ENCODE peak calls at places on chromosome 2, in seven cellular contexts. C, B, E, N, O, M and L are unnamed samples.

GRCh38 chr2:205511666-205512065 is 170.6 kb upstream of the NRP2 start:
- DNase-seq in C (no peak), B (no peak), E (no peak), N (no peak), O (no peak), M (no peak), L (no peak)

GRCh38 chr2:119289093-119289492 is 65.5 kb downstream of the STEAP3 start:
- DNase-seq in C (no peak), B (no peak), E (no peak), N (no peak), O (no peak), M (no peak), L (no peak)

GRCh38 chr2:53740170-53740569 is 27.4 kb upstream of the CHAC2 start:
- DNase-seq in C (peak; percentile 49), B (no peak), E (peak; percentile 42), N (no peak), O (peak; percentile 40), M (no peak), L (peak; percentile 15)

GRCh38 chr2:239357954-239358754 is 42.7 kb downstream of the HDAC4 start:
- DNase-seq in C (peak; percentile 77), B (no peak), E (no peak), N (no peak), O (no peak), M (no peak), L (no peak)

GRCh38 chr2:16243411-16243996 is 303.2 kb downstream of the MYCN start:
- DNase-seq in C (no peak), B (no peak), E (no peak), N (no peak), O (no peak), M (no peak), L (no peak)

GRCh38 chr2:230885467-230886130 is 20.9 kb downstream of the ITM2C start:
- DNase-seq in C (peak; percentile 34), B (peak; percentile 62), E (peak; percentile 85), N (no peak), O (no peak), M (peak; percentile 66), L (no peak)

GRCh38 chr2:69965756-69966447 is 4.5 kb upstream of the ASPRV1 start:
- DNase-seq in C (no peak), B (no peak), E (no peak), N (no peak), O (no peak), M (no peak), L (peak; percentile 13)

GRCh38 chr2:105521616-105522015 is 122.8 kb upstream of the FHL2 start:
- DNase-seq in C (no peak), B (no peak), E (no peak), N (no peak), O (no peak), M (no peak), L (peak; percentile 59)

GRCh38 chr2:46893231-46893943 is 22.2 kb downstream of the MCFD2 start:
- DNase-seq in C (peak; percentile 60), B (no peak), E (no peak), N (no peak), O (no peak), M (no peak), L (no peak)

GRCh38 chr2:232970051-232970450 is 43.0 kb downstream of the NGEF start:
- DNase-seq in C (no peak), B (no peak), E (peak; percentile 75), N (no peak), O (no peak), M (no peak), L (no peak)

GRCh38 chr2:162293122-162293781 is 25.2 kb downstream of the IFIH1 start:
- DNase-seq in C (peak; percentile 72), B (no peak), E (no peak), N (no peak), O (no peak), M (no peak), L (peak; percentile 61)

GRCh38 chr2:179974743-179975142 is 32.4 kb downstream of the CWC22 start:
- DNase-seq in C (no peak), B (no peak), E (no peak), N (no peak), O (no peak), M (no peak), L (peak; percentile 40)

GRCh38 chr2:216389565-216389964 is 17.3 kb upstream of the MARCHF4 start:
- DNase-seq in C (peak; percentile 73), B (no peak), E (no peak), N (no peak), O (no peak), M (no peak), L (no peak)
- H3K4me2 ChIP-seq in C (peak overlapping the region; percentile 13), B (no peak overlapping the region), E (no peak overlapping the region), N (no peak overlapping the region), O (no peak overlapping the region), M (no peak overlapping the region), L (no peak overlapping the region)

GRCh38 chr2:100889286-100889685 is 69.3 kb downstream of the NPAS2 start:
- DNase-seq in C (no peak), B (no peak), E (no peak), N (no peak), O (no peak), M (no peak), L (no peak)

GRCh38 chr2:100895402-100895801 is 75.5 kb downstream of the NPAS2 start:
- DNase-seq in C (no peak), B (no peak), E (no peak), N (no peak), O (no peak), M (no peak), L (no peak)

GRCh38 chr2:100893753-100894530 is 74.0 kb downstream of the NPAS2 start:
- DNase-seq in C (no peak), B (no peak), E (peak; percentile 27), N (no peak), O (peak; percentile 55), M (no peak), L (no peak)

GRCh38 chr2:100894531-100895156 is 74.7 kb downstream of the NPAS2 start:
- DNase-seq in C (no peak), B (no peak), E (no peak), N (no peak), O (no peak), M (no peak), L (no peak)

GRCh38 chr2:100891911-100892642 is 72.1 kb downstream of the NPAS2 start:
- DNase-seq in C (peak; percentile 80), B (no peak), E (no peak), N (no peak), O (peak; percentile 56), M (no peak), L (peak; percentile 63)
- H3K27ac ChIP-seq in C (peak overlapping the region; percentile 63), B (no peak overlapping the region), E (no peak overlapping the region), N (no peak overlapping the region), O (no peak overlapping the region), M (no peak overlapping the region), L (no peak overlapping the region)

GRCh38 chr2:231907765-231908164 is 18.4 kb downstream of the NPPC start:
- DNase-seq in C (no peak), B (no peak), E (no peak), N (no peak), O (no peak), M (no peak), L (no peak)
- H3K4me2 ChIP-seq in C (no peak overlapping the region), B (no peak overlapping the region), E (no peak overlapping the region), N (no peak overlapping the region), O (no peak overlapping the region), M (no peak overlapping the region), L (no peak overlapping the region)

GRCh38 chr2:30223413-30223874 is 7.9 kb upstream of the LBH start:
- DNase-seq in C (no peak), B (no peak), E (no peak), N (peak; percentile 66), O (no peak), M (no peak), L (no peak)

GRCh38 chr2:30224147-30224546 is 7.2 kb upstream of the LBH start:
- DNase-seq in C (no peak), B (no peak), E (no peak), N (no peak), O (no peak), M (no peak), L (no peak)

GRCh38 chr2:30226144-30227032 is 4.9 kb upstream of the LBH start:
- DNase-seq in C (peak; percentile 78), B (no peak), E (no peak), N (no peak), O (no peak), M (no peak), L (no peak)

GRCh38 chr2:30222636-30223360 is 8.5 kb upstream of the LBH start:
- DNase-seq in C (no peak), B (no peak), E (no peak), N (no peak), O (no peak), M (no peak), L (no peak)

GRCh38 chr2:30225131-30225762 is 6.1 kb upstream of the LBH start:
- DNase-seq in C (peak; percentile 47), B (no peak), E (no peak), N (peak; percentile 82), O (no peak), M (no peak), L (peak; percentile 23)
- H3K27ac ChIP-seq in C (no peak overlapping the region), B (no peak overlapping the region), E (no peak overlapping the region), N (peak overlapping the region; percentile 30), O (no peak overlapping the region), M (no peak overlapping the region), L (no peak overlapping the region)

GRCh38 chr2:237199082-237199481 is 113.4 kb downstream of the COPS8 start:
- DNase-seq in C (peak; percentile 56), B (no peak), E (no peak), N (no peak), O (no peak), M (no peak), L (no peak)
- H3K4me2 ChIP-seq in C (no peak overlapping the region), B (peak overlapping the region; percentile 14), E (no peak overlapping the region), N (no peak overlapping the region), O (no peak overlapping the region), M (no peak overlapping the region), L (no peak overlapping the region)